ENCODE peak calls at places on chromosomes 2 and 18, in five cellular contexts. I is transverse colon, K is esophagus squamous epithelium, B is stomach, X is IMR-90. L is an unnamed sample.

GRCh38 chr2:192535956-192536685 is 341.4 kb upstream of the TMEFF2 start:
- DNase-seq in I (no peak), K (no peak), B (no peak), X (no peak), L (no peak)

GRCh38 chr2:45691152-45691551 is 39.7 kb downstream of the PRKCE start:
- DNase-seq in I (no peak), K (no peak), B (no peak), X (no peak), L (no peak)

GRCh38 chr2:222448806-222449205 is 24.5 kb downstream of the SGPP2 start:
- DNase-seq in I (peak; percentile 15), K (no peak), B (no peak), X (peak; percentile 44), L (no peak)

GRCh38 chr2:235641333-235641732 is 147.5 kb downstream of the AGAP1 start:
- DNase-seq in I (no peak), K (no peak), B (no peak), X (peak; percentile 57), L (no peak)

GRCh38 chr2:238124488-238125126 is 13.9 kb upstream of the KLHL30 start:
- DNase-seq in I (no peak), K (no peak), B (no peak), X (no peak), L (no peak)

GRCh38 chr2:232420073-232420454 is 13.4 kb downstream of the ALPG start:
- DNase-seq in I (no peak), K (no peak), B (no peak), X (no peak), L (no peak)

GRCh38 chr18:26708814-26709717 is 156.4 kb downstream of the AQP4 start:
- DNase-seq in I (no peak), K (no peak), B (no peak), X (no peak), L (no peak)

GRCh38 chr18:66560092-66560491 is 43.8 kb downstream of the CDH19 start:
- DNase-seq in I (no peak), K (no peak), B (no peak), X (no peak), L (no peak)

GRCh38 chr2:121530210-121530562 is 494 bp upstream of the RNU4ATAC start:
- DNase-seq in I (peak; percentile 75), K (peak; percentile 25), B (peak; percentile 66), X (peak; percentile 70), L (no peak)

GRCh38 chr2:64354857-64355680 is 98.9 kb upstream of the LGALSL start:
- DNase-seq in I (no peak), K (no peak), B (no peak), X (peak; percentile 59), L (no peak)

GRCh38 chr2:239385096-239386000 is 15.5 kb downstream of the HDAC4 start:
- DNase-seq in I (no peak), K (no peak), B (no peak), X (no peak), L (no peak)

GRCh38 chr18:79447703-79448367 is 52.1 kb downstream of the NFATC1 start:
- DNase-seq in I (no peak), K (no peak), B (no peak), X (peak; percentile 85), L (no peak)

GRCh38 chr2:8666581-8666980 is 15.3 kb upstream of the ID2 start:
- DNase-seq in I (no peak), K (no peak), B (no peak), X (no peak), L (no peak)

GRCh38 chr2:15890936-15891905 is 49.1 kb upstream of the MYCN start:
- DNase-seq in I (no peak), K (no peak), B (no peak), X (no peak), L (peak; percentile 38)

GRCh38 chr2:174138161-174138560 is 110.2 kb downstream of the OLA1 start:
- DNase-seq in I (no peak), K (no peak), B (no peak), X (no peak), L (no peak)

GRCh38 chr2:113173563-113174368 is at the start of gene PSD4:
- DNase-seq in I (peak; percentile 82), K (peak; percentile 73), B (peak; percentile 59), X (no peak), L (peak; percentile 59)

GRCh38 chr18:31661965-31662364 is 22.4 kb downstream of the B4GALT6 start:
- DNase-seq in I (no peak), K (no peak), B (no peak), X (peak; percentile 35), L (no peak)

GRCh38 chr2:179773986-179774385 is 87.4 kb downstream of the ZNF385B start:
- DNase-seq in I (no peak), K (no peak), B (no peak), X (no peak), L (no peak)

GRCh38 chr2:137467246-137467862 is 496.9 kb upstream of the HNMT start:
- DNase-seq in I (peak; percentile 43), K (no peak), B (no peak), X (no peak), L (no peak)

GRCh38 chr2:10223932-10224720 is 78.6 kb upstream of the HPCAL1 start:
- DNase-seq in I (no peak), K (no peak), B (no peak), X (no peak), L (no peak)

GRCh38 chr2:37388074-37388473 is 43.6 kb downstream of the QPCT start:
- DNase-seq in I (no peak), K (no peak), B (no peak), X (peak; percentile 97), L (no peak)

GRCh38 chr2:240620149-240620731 is 5.0 kb upstream of the GPR35 start:
- DNase-seq in I (no peak), K (no peak), B (no peak), X (no peak), L (peak; percentile 63)

GRCh38 chr2:202760848-202761247 is 110.7 kb downstream of the ICA1L start:
- DNase-seq in I (no peak), K (no peak), B (no peak), X (no peak), L (peak; percentile 28)

GRCh38 chr2:30354621-30355020 is 92.4 kb upstream of the LCLAT1 start:
- DNase-seq in I (no peak), K (no peak), B (no peak), X (peak; percentile 40), L (no peak)

GRCh38 chr2:105375001-105375561 is 23.8 kb downstream of the FHL2 start:
- DNase-seq in I (no peak), K (no peak), B (no peak), X (peak; percentile 90), L (no peak)

GRCh38 chr18:46213295-46213694 is 109.1 kb downstream of the HAUS1 start:
- DNase-seq in I (no peak), K (no peak), B (no peak), X (no peak), L (no peak)

GRCh38 chr2:201363857-201364560 is 6.9 kb upstream of the FLACC1 start:
- DNase-seq in I (no peak), K (no peak), B (no peak), X (peak; percentile 71), L (no peak)

GRCh38 chr18:9751371-9752031 is 43.4 kb downstream of the RAB31 start:
- DNase-seq in I (no peak), K (no peak), B (no peak), X (peak; percentile 89), L (no peak)

DNA sequence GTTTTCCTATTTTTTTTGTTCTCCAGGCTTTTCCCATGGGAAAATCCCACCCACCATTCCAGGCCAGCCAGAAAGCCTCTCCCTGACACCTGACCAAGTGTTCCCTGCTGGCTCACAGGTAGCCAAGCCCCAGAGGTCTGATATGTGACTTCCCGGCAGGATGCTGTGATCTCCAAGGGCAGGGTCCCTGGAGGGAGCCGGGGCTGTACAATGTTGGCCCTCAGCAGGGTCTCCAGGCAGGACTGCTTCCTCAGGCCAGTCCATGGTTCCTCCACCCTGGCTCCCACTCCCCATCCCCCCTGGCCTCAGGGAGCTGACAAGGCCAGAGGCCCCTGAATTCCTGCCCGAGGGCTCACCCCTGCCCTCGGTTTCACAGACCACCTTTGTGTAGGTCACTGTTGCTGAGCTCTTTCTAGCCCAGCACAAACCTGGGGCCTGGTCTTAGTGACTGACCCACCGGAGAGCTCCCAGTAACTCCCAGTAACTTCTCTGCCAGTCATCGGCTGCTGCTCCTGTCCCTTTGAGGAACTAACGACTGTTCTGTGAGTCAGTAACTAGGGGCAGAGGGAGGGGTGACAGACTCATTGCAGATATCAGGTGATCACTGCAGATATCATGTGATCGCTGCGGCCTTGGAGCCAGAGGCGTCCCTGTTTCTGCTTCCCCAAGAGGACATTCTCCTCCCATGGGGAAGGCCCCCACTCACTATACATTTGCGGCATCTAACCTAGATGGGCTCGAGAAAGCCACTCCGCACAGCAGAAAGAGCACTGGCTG is 38.7 kb downstream of the SDC1 start:
- DNase-seq in I (peak; percentile 84), K (no peak), B (peak; percentile 56), X (peak; percentile 73), L (peak; percentile 80)
- TF ChIP-seq POLR2A in I (peak; percentile 96), K (peak; percentile 25), B (no peak), X (no peak), L (peak; percentile 40)

GRCh38 chr2:74502147-74502719 is 2.8 kb upstream of the LBX2 start:
- DNase-seq in I (peak; percentile 75), K (no peak), B (peak; percentile 68), X (no peak), L (no peak)

GRCh38 chr2:74499269-74499939 is at the start of gene LBX2:
- DNase-seq in I (no peak), K (no peak), B (no peak), X (no peak), L (peak; percentile 84)

GRCh38 chr2:74499940-74500577 is 656 bp upstream of the LBX2 start:
- DNase-seq in I (no peak), K (no peak), B (no peak), X (no peak), L (no peak)

GRCh38 chr2:74501335-74502071 is 2.1 kb upstream of the LBX2 start:
- DNase-seq in I (no peak), K (no peak), B (no peak), X (no peak), L (peak; percentile 46)

DNA sequence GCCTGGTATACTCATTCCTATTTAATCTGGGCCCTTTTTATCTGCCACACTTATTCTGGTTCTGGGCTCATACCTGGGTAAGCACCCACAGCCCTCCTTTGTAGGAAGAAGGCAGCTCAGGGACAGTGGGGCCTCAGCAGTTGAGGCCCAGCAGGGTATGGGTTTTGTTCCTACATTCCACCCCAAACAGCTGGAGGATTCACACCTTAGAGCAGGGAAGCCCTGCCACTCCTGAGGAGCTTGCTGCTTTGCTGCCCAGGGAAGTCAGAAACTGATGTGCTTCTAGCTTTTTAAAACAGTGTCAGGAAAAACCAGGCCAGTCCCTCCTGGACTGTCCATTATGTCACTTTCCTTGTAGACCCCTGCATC is 1.2 kb upstream of the LBX2 start:
- DNase-seq in I (no peak), K (no peak), B (no peak), X (no peak), L (no peak)
- H3K27ac ChIP-seq in I (no peak overlapping the region), K (no peak overlapping the region), B (no peak overlapping the region), X (no peak overlapping the region), L (no peak overlapping the region)

GRCh38 chr2:55282110-55282917 is 13.3 kb upstream of the MTIF2 start:
- DNase-seq in I (peak; percentile 93), K (peak; percentile 34), B (peak; percentile 92), X (peak; percentile 80), L (peak; percentile 93)
- TF ChIP-seq POLR2A in I (peak; percentile 92), K (peak; percentile 74), B (no peak), X (peak; percentile 24), L (no peak)

DNA sequence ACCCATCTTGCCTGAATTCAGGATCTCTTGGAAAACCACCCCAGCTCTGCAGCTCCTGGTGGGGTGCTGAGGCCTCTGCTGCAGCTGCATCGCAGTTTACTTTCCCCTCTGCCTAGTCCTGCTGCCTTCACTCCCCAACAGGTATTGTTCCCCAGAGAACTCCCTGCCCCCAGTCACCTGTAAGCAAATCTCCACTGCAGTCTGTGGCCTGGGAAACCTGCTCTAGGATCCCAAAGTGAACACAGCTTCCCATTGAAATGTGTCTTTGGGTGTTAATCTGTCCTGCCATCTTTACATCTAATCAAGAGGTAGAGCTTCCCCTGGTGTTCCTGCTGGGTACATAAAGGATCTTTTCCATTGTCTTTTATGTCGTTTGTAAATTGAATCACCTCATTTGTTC is 79.8 kb upstream of the KLF7 start:
- DNase-seq in I (no peak), K (no peak), B (no peak), X (no peak), L (no peak)
- H3K27ac ChIP-seq in I (no peak overlapping the region), K (no peak overlapping the region), B (no peak overlapping the region), X (no peak overlapping the region), L (no peak overlapping the region)

L was measured in upper lobe of left lung.